ENCODE peak calls at places on chromosomes 7 and 10, in six cellular contexts. One of them, this sample, is unnamed.

GRCh38 chr10:53403688-53404087 is 631.1 kb upstream of the MBL2 start:
- ATAC-seq in Right ventricle myocardium superior: peak
- ATAC-seq in gastroesophageal sphincter: peak
- ATAC-seq in activated CD4-positive, CD25-positive, alpha-beta regulatory T cell treated with anti-CD3 and anti-CD28 coated beads, Interleukin-2, amount 50 U/mL, for 24 hours: no peak
- ATAC-seq in left lung: peak
- ATAC-seq in activated naive CD8-positive, alpha-beta T cell treated with anti-CD3 and anti-CD28 coated beads, Interleukin-2, amount 50 U/mL, for 24 hours: no peak
- ATAC-seq in this sample: no peak

GRCh38 chr7:136229819-136230609 is 252.9 kb upstream of the MTPN start:
- ATAC-seq in left lung: no peak
- ATAC-seq in gastroesophageal sphincter: no peak
- ATAC-seq in Right ventricle myocardium superior: no peak
- ATAC-seq in activated CD4-positive, CD25-positive, alpha-beta regulatory T cell treated with anti-CD3 and anti-CD28 coated beads, Interleukin-2, amount 50 U/mL, for 24 hours: no peak
- ATAC-seq in activated naive CD8-positive, alpha-beta T cell treated with anti-CD3 and anti-CD28 coated beads, Interleukin-2, amount 50 U/mL, for 24 hours: no peak
- ATAC-seq in this sample: no peak

GRCh38 chr7:74480861-74481417 is 27.2 kb downstream of the GTF2IRD1 start:
- ATAC-seq in left lung: peak
- ATAC-seq in activated CD4-positive, CD25-positive, alpha-beta regulatory T cell treated with anti-CD3 and anti-CD28 coated beads, Interleukin-2, amount 50 U/mL, for 24 hours: no peak
- ATAC-seq in Right ventricle myocardium superior: peak
- ATAC-seq in activated naive CD8-positive, alpha-beta T cell treated with anti-CD3 and anti-CD28 coated beads, Interleukin-2, amount 50 U/mL, for 24 hours: no peak
- ATAC-seq in gastroesophageal sphincter: peak
- ATAC-seq in this sample: no peak

GRCh38 chr7:115682507-115682906 is 348.1 kb downstream of the TFEC start:
- ATAC-seq in Right ventricle myocardium superior: no peak
- ATAC-seq in activated CD4-positive, CD25-positive, alpha-beta regulatory T cell treated with anti-CD3 and anti-CD28 coated beads, Interleukin-2, amount 50 U/mL, for 24 hours: no peak
- ATAC-seq in activated naive CD8-positive, alpha-beta T cell treated with anti-CD3 and anti-CD28 coated beads, Interleukin-2, amount 50 U/mL, for 24 hours: no peak
- ATAC-seq in gastroesophageal sphincter: no peak
- ATAC-seq in left lung: no peak
- ATAC-seq in this sample: no peak

GRCh38 chr7:157932498-157933218 is 595.9 kb downstream of the DNAJB6 start:
- ATAC-seq in activated naive CD8-positive, alpha-beta T cell treated with anti-CD3 and anti-CD28 coated beads, Interleukin-2, amount 50 U/mL, for 24 hours: peak
- ATAC-seq in left lung: no peak
- ATAC-seq in activated CD4-positive, CD25-positive, alpha-beta regulatory T cell treated with anti-CD3 and anti-CD28 coated beads, Interleukin-2, amount 50 U/mL, for 24 hours: peak
- ATAC-seq in Right ventricle myocardium superior: no peak
- ATAC-seq in gastroesophageal sphincter: no peak
- ATAC-seq in this sample: peak

GRCh38 chr7:141312395-141312794 is 238.5 kb downstream of the TMEM178B start:
- ATAC-seq in activated naive CD8-positive, alpha-beta T cell treated with anti-CD3 and anti-CD28 coated beads, Interleukin-2, amount 50 U/mL, for 24 hours: no peak
- ATAC-seq in left lung: no peak
- ATAC-seq in gastroesophageal sphincter: no peak
- ATAC-seq in activated CD4-positive, CD25-positive, alpha-beta regulatory T cell treated with anti-CD3 and anti-CD28 coated beads, Interleukin-2, amount 50 U/mL, for 24 hours: no peak
- ATAC-seq in Right ventricle myocardium superior: peak
- ATAC-seq in this sample: no peak

GRCh38 chr10:26647602-26648244 is 49.8 kb upstream of the PDSS1 start:
- ATAC-seq in Right ventricle myocardium superior: no peak
- ATAC-seq in gastroesophageal sphincter: no peak
- ATAC-seq in activated naive CD8-positive, alpha-beta T cell treated with anti-CD3 and anti-CD28 coated beads, Interleukin-2, amount 50 U/mL, for 24 hours: no peak
- ATAC-seq in left lung: no peak
- ATAC-seq in activated CD4-positive, CD25-positive, alpha-beta regulatory T cell treated with anti-CD3 and anti-CD28 coated beads, Interleukin-2, amount 50 U/mL, for 24 hours: no peak
- ATAC-seq in this sample: no peak

GRCh38 chr10:12484945-12485805 is 135.8 kb downstream of the CAMK1D start:
- ATAC-seq in left lung: peak
- ATAC-seq in gastroesophageal sphincter: peak
- ATAC-seq in activated CD4-positive, CD25-positive, alpha-beta regulatory T cell treated with anti-CD3 and anti-CD28 coated beads, Interleukin-2, amount 50 U/mL, for 24 hours: peak
- ATAC-seq in activated naive CD8-positive, alpha-beta T cell treated with anti-CD3 and anti-CD28 coated beads, Interleukin-2, amount 50 U/mL, for 24 hours: peak
- ATAC-seq in Right ventricle myocardium superior: peak
- ATAC-seq in this sample: peak

GRCh38 chr7:91835191-91836064 is 45.1 kb downstream of the MTERF1 start:
- ATAC-seq in left lung: peak
- ATAC-seq in activated CD4-positive, CD25-positive, alpha-beta regulatory T cell treated with anti-CD3 and anti-CD28 coated beads, Interleukin-2, amount 50 U/mL, for 24 hours: no peak
- ATAC-seq in gastroesophageal sphincter: no peak
- ATAC-seq in activated naive CD8-positive, alpha-beta T cell treated with anti-CD3 and anti-CD28 coated beads, Interleukin-2, amount 50 U/mL, for 24 hours: no peak
- ATAC-seq in Right ventricle myocardium superior: no peak
- ATAC-seq in this sample: no peak

GRCh38 chr7:84058311-84059076 is 136.1 kb downstream of the SEMA3A start:
- ATAC-seq in gastroesophageal sphincter: no peak
- ATAC-seq in Right ventricle myocardium superior: no peak
- ATAC-seq in activated naive CD8-positive, alpha-beta T cell treated with anti-CD3 and anti-CD28 coated beads, Interleukin-2, amount 50 U/mL, for 24 hours: no peak
- ATAC-seq in activated CD4-positive, CD25-positive, alpha-beta regulatory T cell treated with anti-CD3 and anti-CD28 coated beads, Interleukin-2, amount 50 U/mL, for 24 hours: no peak
- ATAC-seq in left lung: peak
- ATAC-seq in this sample: no peak

GRCh38 chr7:22333680-22334141 is 23.2 kb downstream of the RAPGEF5 start:
- ATAC-seq in Right ventricle myocardium superior: no peak
- ATAC-seq in activated CD4-positive, CD25-positive, alpha-beta regulatory T cell treated with anti-CD3 and anti-CD28 coated beads, Interleukin-2, amount 50 U/mL, for 24 hours: no peak
- ATAC-seq in left lung: no peak
- ATAC-seq in activated naive CD8-positive, alpha-beta T cell treated with anti-CD3 and anti-CD28 coated beads, Interleukin-2, amount 50 U/mL, for 24 hours: no peak
- ATAC-seq in gastroesophageal sphincter: no peak
- ATAC-seq in this sample: no peak

GRCh38 chr7:111529507-111530355 is 32.6 kb downstream of the IMMP2L start:
- ATAC-seq in gastroesophageal sphincter: no peak
- ATAC-seq in Right ventricle myocardium superior: no peak
- ATAC-seq in activated CD4-positive, CD25-positive, alpha-beta regulatory T cell treated with anti-CD3 and anti-CD28 coated beads, Interleukin-2, amount 50 U/mL, for 24 hours: no peak
- ATAC-seq in activated naive CD8-positive, alpha-beta T cell treated with anti-CD3 and anti-CD28 coated beads, Interleukin-2, amount 50 U/mL, for 24 hours: no peak
- ATAC-seq in left lung: no peak
- ATAC-seq in this sample: no peak

GRCh38 chr7:17307558-17307957 is 9.1 kb downstream of the AHR start:
- ATAC-seq in activated naive CD8-positive, alpha-beta T cell treated with anti-CD3 and anti-CD28 coated beads, Interleukin-2, amount 50 U/mL, for 24 hours: no peak
- ATAC-seq in activated CD4-positive, CD25-positive, alpha-beta regulatory T cell treated with anti-CD3 and anti-CD28 coated beads, Interleukin-2, amount 50 U/mL, for 24 hours: no peak
- ATAC-seq in Right ventricle myocardium superior: peak
- ATAC-seq in left lung: peak
- ATAC-seq in gastroesophageal sphincter: peak
- ATAC-seq in this sample: peak

GRCh38 chr7:46559194-46559576 is 638.1 kb upstream of the IGFBP3 start:
- ATAC-seq in Right ventricle myocardium superior: no peak
- ATAC-seq in gastroesophageal sphincter: peak
- ATAC-seq in activated naive CD8-positive, alpha-beta T cell treated with anti-CD3 and anti-CD28 coated beads, Interleukin-2, amount 50 U/mL, for 24 hours: no peak
- ATAC-seq in activated CD4-positive, CD25-positive, alpha-beta regulatory T cell treated with anti-CD3 and anti-CD28 coated beads, Interleukin-2, amount 50 U/mL, for 24 hours: no peak
- ATAC-seq in left lung: peak
- ATAC-seq in this sample: no peak

GRCh38 chr7:139734395-139734794 is 43.4 kb downstream of the HIPK2 start:
- ATAC-seq in gastroesophageal sphincter: peak
- ATAC-seq in activated CD4-positive, CD25-positive, alpha-beta regulatory T cell treated with anti-CD3 and anti-CD28 coated beads, Interleukin-2, amount 50 U/mL, for 24 hours: no peak
- ATAC-seq in Right ventricle myocardium superior: peak
- ATAC-seq in activated naive CD8-positive, alpha-beta T cell treated with anti-CD3 and anti-CD28 coated beads, Interleukin-2, amount 50 U/mL, for 24 hours: no peak
- ATAC-seq in left lung: no peak
- ATAC-seq in this sample: no peak

GRCh38 chr7:128000048-128000447 is 31.2 kb downstream of the LRRC4 start:
- ATAC-seq in left lung: peak
- ATAC-seq in gastroesophageal sphincter: no peak
- ATAC-seq in activated CD4-positive, CD25-positive, alpha-beta regulatory T cell treated with anti-CD3 and anti-CD28 coated beads, Interleukin-2, amount 50 U/mL, for 24 hours: no peak
- ATAC-seq in activated naive CD8-positive, alpha-beta T cell treated with anti-CD3 and anti-CD28 coated beads, Interleukin-2, amount 50 U/mL, for 24 hours: no peak
- ATAC-seq in Right ventricle myocardium superior: no peak
- ATAC-seq in this sample: no peak

GRCh38 chr10:80524190-80524589 is 13.5 kb upstream of the SH2D4B start:
- ATAC-seq in activated CD4-positive, CD25-positive, alpha-beta regulatory T cell treated with anti-CD3 and anti-CD28 coated beads, Interleukin-2, amount 50 U/mL, for 24 hours: no peak
- ATAC-seq in Right ventricle myocardium superior: no peak
- ATAC-seq in activated naive CD8-positive, alpha-beta T cell treated with anti-CD3 and anti-CD28 coated beads, Interleukin-2, amount 50 U/mL, for 24 hours: peak
- ATAC-seq in left lung: no peak
- ATAC-seq in gastroesophageal sphincter: no peak
- ATAC-seq in this sample: no peak

GRCh38 chr7:26293569-26294308 is 2.1 kb downstream of the SNX10 start:
- ATAC-seq in Right ventricle myocardium superior: peak
- ATAC-seq in activated naive CD8-positive, alpha-beta T cell treated with anti-CD3 and anti-CD28 coated beads, Interleukin-2, amount 50 U/mL, for 24 hours: peak
- ATAC-seq in activated CD4-positive, CD25-positive, alpha-beta regulatory T cell treated with anti-CD3 and anti-CD28 coated beads, Interleukin-2, amount 50 U/mL, for 24 hours: peak
- ATAC-seq in gastroesophageal sphincter: no peak
- ATAC-seq in left lung: peak
- ATAC-seq in this sample: peak